ENCODE peak calls at places on chromosomes 13 and 19, in seven cellular contexts. Q is tibial nerve, E is amniotic stem cell, X is T-helper 9 cell, Z is AG20443, W is amniotic epithelial cell, Y is Kasumi-1. A is an unnamed sample.

GRCh38 chr19:38975861-38976271 is 324 bp upstream of the FBXO17 start:
- DNase-seq in Z (no peak), E (peak), Q (no peak), X (no peak), W (peak), Y (no peak), A (no peak)

GRCh38 chr13:30159446-30159839 is 147.9 kb downstream of the KATNAL1 start:
- DNase-seq in Q (no peak), W (peak), Z (peak), E (no peak), Y (no peak), X (no peak), A (no peak)

GRCh38 chr19:18304194-18304495 is 18.7 kb downstream of the LSM4 start:
- DNase-seq in X (no peak), Q (no peak), E (no peak), Z (no peak), Y (no peak), W (no peak), A (no peak)

GRCh38 chr19:11639602-11640471 is 42.6 kb downstream of the ZNF627 start:
- DNase-seq in Y (peak), W (peak), Q (peak), Z (peak), E (peak), X (peak), A (peak)

GRCh38 chr19:17942582-17943283 is 9.9 kb downstream of the CCDC124 start:
- DNase-seq in W (no peak), E (no peak), Q (no peak), Z (no peak), X (no peak), Y (no peak), A (no peak)

GRCh38 chr13:112141643-112142400 is 74.9 kb downstream of the SOX1 start:
- DNase-seq in Y (no peak), Q (no peak), X (no peak), W (no peak), Z (no peak), E (no peak), A (no peak)

GRCh38 chr13:20192470-20193141 is at the start of gene GJB2:
- DNase-seq in W (no peak), Q (no peak), Z (peak), X (no peak), Y (no peak), E (no peak), A (no peak)

GRCh38 chr19:52270266-52270885 is 989 bp downstream of the ZNF766 start:
- DNase-seq in E (no peak), Y (peak), W (peak), Z (peak), X (no peak), Q (no peak), A (no peak)

GRCh38 chr13:94641432-94641941 is 39.8 kb downstream of the GPR180 start:
- DNase-seq in Z (peak), W (peak), E (peak), X (no peak), Q (no peak), Y (no peak), A (no peak)

GRCh38 chr13:106063591-106064308 is 471.7 kb downstream of the EFNB2 start:
- DNase-seq in Z (peak), Y (no peak), X (no peak), W (peak), E (no peak), Q (no peak), A (no peak)

GRCh38 chr13:85254641-85255040 is 544.6 kb downstream of the SLITRK6 start:
- DNase-seq in X (no peak), Z (no peak), Y (no peak), Q (no peak), W (no peak), E (no peak), A (no peak)

GRCh38 chr19:35328851-35329285 is at the start of gene CD22:
- DNase-seq in Z (no peak), X (no peak), Q (no peak), W (no peak), E (no peak), Y (peak), A (no peak)

GRCh38 chr19:47253467-47253881 is 2.9 kb upstream of the CCDC9 start:
- DNase-seq in X (no peak), Z (no peak), Q (no peak), Y (no peak), W (peak), E (no peak), A (no peak)

GRCh38 chr19:2774083-2774679 is 8.9 kb downstream of the SGTA start:
- DNase-seq in W (no peak), Q (no peak), E (no peak), X (no peak), Y (no peak), Z (no peak), A (no peak)

GRCh38 chr19:15177269-15178116 is 23.3 kb downstream of the NOTCH3 start:
- DNase-seq in Z (peak), Y (peak), X (peak), Q (peak), E (peak), W (peak), A (peak)

GRCh38 chr13:51397262-51397933 is 55.4 kb downstream of the INTS6 start:
- DNase-seq in X (no peak), Y (no peak), Q (peak), Z (peak), E (no peak), W (peak), A (no peak)

GRCh38 chr19:18879579-18880373 is 16.2 kb downstream of the CERS1 start:
- DNase-seq in Z (peak), X (no peak), Y (peak), E (no peak), Q (no peak), W (no peak), A (no peak)

GRCh38 chr19:19750842-19751790 is 18.2 kb upstream of the ZNF14 start:
- DNase-seq in Y (no peak), Q (no peak), W (no peak), E (no peak), Z (no peak), X (no peak), A (no peak)

GRCh38 chr19:48997972-48998371 is 4.3 kb downstream of the RUVBL2 start:
- DNase-seq in W (peak), Z (peak), X (peak), Y (peak), E (no peak), Q (no peak), A (no peak)

GRCh38 chr19:2613507-2614295 is 88.8 kb downstream of the GNG7 start:
- DNase-seq in W (peak), Y (peak), E (no peak), Q (no peak), X (peak), Z (peak), A (no peak)

GRCh38 chr19:10422846-10423245 is 2.5 kb downstream of the PDE4A start:
- DNase-seq in W (no peak), E (no peak), Q (no peak), X (no peak), Z (no peak), Y (no peak), A (no peak)

GRCh38 chr19:3118232-3119070 is 17.4 kb upstream of the GNA15 start:
- DNase-seq in Y (no peak), W (no peak), Z (no peak), Q (no peak), X (no peak), E (no peak), A (no peak)

GRCh38 chr19:50155520-50156109 is 7.5 kb downstream of the IZUMO2 start:
- DNase-seq in E (no peak), Q (no peak), Z (no peak), Y (no peak), W (no peak), X (no peak), A (no peak)

GRCh38 chr19:30664358-30665058 is 292.3 kb downstream of the ZNF536 start:
- DNase-seq in E (no peak), X (no peak), Z (peak), Q (no peak), Y (peak), W (peak), A (no peak)

GRCh38 chr19:54364775-54365257 is at the start of gene LAIR1:
- DNase-seq in Q (no peak), Z (no peak), X (peak), Y (peak), E (no peak), W (no peak), A (no peak)

A was measured in omental fat pad.